ENCODE peak calls at places on chromosomes 2 and 18, in five cellular contexts. L, W, B, T and X are unnamed samples.

GRCh38 chr18:22626771-22627170 is 209.1 kb upstream of the CTAGE1 start:
- DNase-seq in B (no peak), L (no peak), W (no peak), T (no peak), X (no peak)

GRCh38 chr2:64698668-64699444 is 45.1 kb upstream of the SERTAD2 start:
- DNase-seq in L (peak), T (no peak), W (no peak), B (peak), X (peak)

GRCh38 chr2:240426797-240427721 is 8.4 kb upstream of the GPC1 start:
- DNase-seq in B (peak), L (no peak), T (peak), W (no peak), X (no peak)

GRCh38 chr2:70922591-70923234 is 13.0 kb upstream of the ATP6V1B1 start:
- DNase-seq in T (no peak), L (no peak), B (no peak), W (peak), X (no peak)

GRCh38 chr18:55089595-55089994 is 130.3 kb upstream of the CCDC68 start:
- DNase-seq in W (no peak), B (no peak), L (no peak), T (no peak), X (no peak)

GRCh38 chr2:237113026-237113810 is 27.5 kb downstream of the COPS8 start:
- DNase-seq in T (no peak), B (no peak), L (no peak), W (no peak), X (no peak)

GRCh38 chr18:39205565-39205964 is 1640.0 kb upstream of the CELF4 start:
- DNase-seq in T (no peak), W (no peak), B (no peak), L (no peak), X (no peak)

GRCh38 chr2:226066391-226066790 is 666.9 kb downstream of the NYAP2 start:
- DNase-seq in L (no peak), W (no peak), B (no peak), T (no peak), X (no peak)

GRCh38 chr2:211367252-211367651 is 810.9 kb downstream of the CPS1 start:
- DNase-seq in T (no peak), B (peak), W (no peak), L (no peak), X (peak)

GRCh38 chr2:31598694-31599093 is 18.0 kb upstream of the SRD5A2 start:
- DNase-seq in B (no peak), T (no peak), L (no peak), W (no peak), X (no peak)

GRCh38 chr2:149825473-149825872 is 237.9 kb upstream of the MMADHC start:
- DNase-seq in L (no peak), B (peak), W (no peak), T (no peak), X (no peak)

GRCh38 chr18:789397-789796 is 22.6 kb downstream of the YES1 start:
- DNase-seq in T (no peak), W (no peak), L (no peak), B (no peak), X (no peak)

GRCh38 chr2:36918307-36918706 is 48.0 kb downstream of the STRN start:
- DNase-seq in L (no peak), B (no peak), W (no peak), T (no peak), X (no peak)

GRCh38 chr18:25503567-25504081 is 151.7 kb upstream of the ZNF521 start:
- DNase-seq in B (peak), L (peak), W (peak), T (peak), X (peak)

GRCh38 chr2:45729753-45730512 is 78.5 kb downstream of the PRKCE start:
- DNase-seq in W (no peak), L (no peak), B (peak), T (peak), X (no peak)

GRCh38 chr18:78146136-78146535 is 833.5 kb upstream of the SALL3 start:
- DNase-seq in L (no peak), W (no peak), B (no peak), T (no peak), X (no peak)

GRCh38 chr2:23669413-23670244 is 257.3 kb downstream of the ATAD2B start:
- DNase-seq in W (peak), B (peak), T (peak), L (peak), X (peak)

GRCh38 chr18:72542993-72543361 is 1.2 kb downstream of the CBLN2 start:
- DNase-seq in W (no peak), B (no peak), L (no peak), T (no peak), X (no peak)

GRCh38 chr2:152635635-152636298 is 81.5 kb downstream of the PRPF40A start:
- DNase-seq in T (peak), L (peak), B (peak), W (peak), X (no peak)

GRCh38 chr18:33839452-33840225 is 261.6 kb downstream of the ASXL3 start:
- DNase-seq in L (peak), T (peak), B (peak), W (no peak), X (no peak)

GRCh38 chr2:23649819-23650218 is 264.8 kb downstream of the KLHL29 start:
- DNase-seq in B (no peak), T (peak), L (peak), W (no peak), X (peak)

GRCh38 chr18:62777814-62778213 is 62.5 kb downstream of the PHLPP1 start:
- DNase-seq in T (no peak), W (no peak), B (no peak), L (no peak), X (no peak)

GRCh38 chr18:47863041-47863440 is 67.4 kb downstream of the SMAD2 start:
- DNase-seq in T (no peak), B (no peak), L (no peak), W (no peak), X (no peak)

GRCh38 chr18:3873698-3874495 is 423.9 kb downstream of the TGIF1 start:
- DNase-seq in T (no peak), W (no peak), B (no peak), L (no peak), X (no peak)

GRCh38 chr2:65722028-65722427 is 289.6 kb upstream of the SPRED2 start:
- DNase-seq in L (no peak), B (peak), W (peak), T (peak), X (no peak)

GRCh38 chr2:177852389-177852788 is 220.2 kb downstream of the PDE11A start:
- DNase-seq in L (no peak), W (no peak), B (no peak), T (no peak), X (no peak)

GRCh38 chr2:43344911-43345373 is 118.5 kb upstream of the ZFP36L2 start:
- DNase-seq in T (no peak), B (no peak), L (no peak), W (no peak), X (no peak)

GRCh38 chr2:234488913-234489451 is 7.9 kb downstream of the ARL4C start:
- DNase-seq in L (no peak), T (peak), B (no peak), W (no peak), X (no peak)

GRCh38 chr2:212974692-212975091 is 176.7 kb downstream of the IKZF2 start:
- DNase-seq in T (no peak), L (peak), W (no peak), B (peak), X (peak)

GRCh38 chr2:239693761-239694415 is 293.1 kb upstream of the HDAC4 start:
- DNase-seq in B (no peak), W (no peak), L (no peak), T (no peak), X (no peak)

GRCh38 chr2:98085649-98086048 is 1.3 kb upstream of the VWA3B start:
- DNase-seq in L (no peak), T (peak), B (no peak), W (no peak), X (no peak)

GRCh38 chr2:98088261-98088660 is 1.3 kb downstream of the VWA3B start:
- DNase-seq in L (no peak), B (no peak), T (peak), W (no peak), X (no peak)

GRCh38 chr2:98086491-98087446 is at the start of gene VWA3B:
- DNase-seq in L (no peak), B (peak), T (peak), W (peak), X (no peak)

GRCh38 chr2:98084869-98085238 is 2.1 kb upstream of the VWA3B start:
- DNase-seq in L (no peak), W (no peak), B (no peak), T (peak), X (no peak)

DNA sequence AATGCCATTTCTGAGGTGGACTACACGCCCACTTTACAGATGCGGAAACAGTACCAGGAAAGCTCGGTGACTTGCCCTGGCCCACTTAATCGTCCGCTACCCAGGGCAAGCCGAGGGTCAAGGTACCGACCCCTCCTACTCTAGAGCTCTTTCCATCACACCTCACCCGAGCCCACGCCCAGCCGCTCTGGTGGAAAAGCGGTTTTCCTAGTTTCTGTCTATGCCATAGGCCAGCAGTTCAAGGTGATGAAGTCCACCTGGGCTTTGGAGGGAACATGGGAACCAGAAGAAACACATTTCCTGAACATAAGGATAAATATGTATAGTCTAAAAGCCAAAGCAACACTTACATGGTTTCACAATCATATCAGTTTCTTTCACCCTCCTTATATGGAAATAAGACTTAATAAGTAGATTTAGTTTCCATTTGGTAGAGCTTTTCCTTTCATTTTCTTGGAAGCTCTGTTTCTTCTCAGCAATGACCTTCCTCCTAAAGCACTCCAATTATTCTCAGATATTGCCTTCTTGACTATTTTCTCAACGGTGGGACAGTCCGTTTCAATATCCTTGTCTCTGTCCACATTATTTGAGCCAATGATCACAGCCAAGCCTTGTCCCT is 589 bp downstream of the VWA3B start:
- DNase-seq in W (no peak), B (no peak), L (no peak), T (no peak), X (no peak)
- H3K4me3 ChIP-seq in W (peak), B (peak), L (peak), T (no peak), X (peak)

DNA sequence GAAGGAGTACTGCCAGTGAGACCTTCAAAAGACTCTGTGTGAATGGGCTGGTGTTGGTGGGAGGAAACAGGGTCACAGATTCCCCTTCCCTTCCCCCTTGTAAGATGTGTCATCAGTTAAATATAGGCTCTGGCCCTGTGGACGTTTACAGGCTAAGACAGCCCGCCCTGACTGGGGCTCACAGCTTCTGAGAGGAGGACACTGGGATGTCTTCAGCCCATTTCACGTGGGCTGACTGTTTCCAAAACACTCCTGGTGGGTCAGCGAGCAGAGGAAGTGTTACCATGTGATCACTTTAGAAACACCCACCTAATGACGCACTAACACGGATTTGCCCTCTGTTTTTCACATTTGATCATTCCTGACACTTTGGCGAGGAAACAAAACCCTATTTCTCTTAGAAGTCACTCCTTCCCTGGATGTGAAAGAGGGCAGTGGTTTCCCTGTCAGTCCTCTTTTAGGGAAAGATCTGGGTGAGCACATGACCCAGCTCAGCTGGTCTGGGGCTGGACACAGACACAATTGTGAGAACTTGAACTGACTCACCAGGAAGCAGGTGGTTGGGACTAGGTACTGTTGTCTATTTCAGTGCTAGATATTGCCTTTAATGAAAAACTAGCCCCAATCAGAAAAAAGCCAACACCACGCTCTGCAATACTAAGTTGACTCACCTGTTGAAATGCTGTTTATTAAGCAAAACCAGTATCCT is 38.9 kb downstream of the BMP10 start:
- DNase-seq in T (peak), L (peak), W (peak), B (peak), X (peak)
- H3K4me3 ChIP-seq in T (no peak), L (no peak), W (no peak), B (no peak), X (no peak)

GRCh38 chr2:197130318-197130717 is 180.3 kb downstream of the ANKRD44 start:
- DNase-seq in L (no peak), B (no peak), T (no peak), W (no peak), X (no peak)
- H3K4me3 ChIP-seq in L (no peak), B (no peak), T (no peak), W (no peak), X (no peak)

DNA sequence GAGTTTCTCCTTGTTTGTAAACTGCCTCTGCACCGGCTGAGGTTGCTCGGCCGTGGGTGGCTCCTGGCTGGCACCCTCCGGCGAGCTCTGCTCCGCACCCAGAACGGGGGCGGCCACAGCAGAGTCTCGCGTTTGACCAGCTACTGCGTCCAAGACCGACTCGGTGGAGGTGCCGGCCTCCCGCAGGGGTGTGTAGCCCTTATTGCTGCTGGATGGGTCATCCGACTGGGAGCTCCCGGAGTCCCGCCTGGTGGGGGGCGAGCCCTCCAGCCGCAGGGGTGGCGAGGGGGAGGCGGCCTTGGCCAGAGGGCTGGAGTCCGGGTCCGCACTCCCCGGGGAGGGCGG is 5.1 kb downstream of the TMEM200C start:
- DNase-seq in W (no peak), T (peak), B (no peak), L (no peak), X (no peak)
- H3K4me3 ChIP-seq in W (peak), T (no peak), B (no peak), L (peak), X (peak)

DNA sequence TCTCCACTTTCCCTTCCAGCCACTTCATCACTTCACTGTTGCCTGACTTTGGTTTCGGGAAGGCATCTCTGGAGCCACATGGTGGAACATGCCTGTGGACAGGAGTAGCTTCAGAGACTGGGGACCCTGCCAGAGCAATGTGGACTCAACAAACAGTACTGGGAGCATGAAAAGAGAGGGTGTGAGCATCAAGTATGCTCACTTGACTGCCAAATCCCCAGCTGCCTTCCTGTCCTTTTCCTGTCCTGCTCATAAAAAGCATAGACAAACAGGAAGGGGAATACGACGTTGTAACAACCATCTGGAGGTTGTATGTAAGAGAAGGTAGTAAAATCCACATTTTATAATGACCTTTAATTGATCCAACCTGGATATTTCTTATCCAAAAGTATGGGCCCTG is 61.3 kb upstream of the CSRNP3 start:
- DNase-seq in W (no peak), T (no peak), L (no peak), B (no peak), X (no peak)
- H3K4me3 ChIP-seq in W (no peak), T (no peak), L (no peak), B (no peak), X (no peak)

DNA sequence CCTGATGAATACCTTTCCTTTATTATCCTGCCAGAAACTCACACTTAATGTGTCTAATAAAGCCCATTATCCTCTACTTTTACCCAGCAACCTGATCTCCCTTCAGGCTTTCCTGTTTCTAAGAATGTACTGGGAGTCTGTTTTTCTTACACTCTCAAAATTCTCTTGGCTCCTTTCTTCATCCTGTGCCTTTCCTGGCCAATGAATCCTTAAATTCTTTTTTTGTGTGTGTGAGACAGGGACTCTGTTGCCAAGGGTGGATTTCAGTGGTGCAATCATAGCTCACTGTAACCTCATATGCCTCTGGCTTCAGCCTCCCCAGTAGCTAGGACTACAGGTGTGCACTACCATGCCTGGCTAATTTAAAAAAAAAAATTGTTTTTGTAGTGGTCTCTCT is 72.7 kb downstream of the MAP2 start:
- DNase-seq in T (no peak), B (peak), L (no peak), W (no peak), X (no peak)
- H3K4me3 ChIP-seq in T (no peak), B (no peak), L (no peak), W (peak), X (no peak)

GRCh38 chr2:199850718-199851498 is at the start of gene FTCDNL1:
- DNase-seq in L (peak), W (peak), B (peak), T (peak), X (no peak)
- H3K4me3 ChIP-seq in L (peak), W (peak), B (peak), T (peak), X (peak)

GRCh38 chr2:72915907-72916742 is 1.2 kb upstream of the EMX1 start:
- DNase-seq in W (no peak), B (no peak), T (peak), L (no peak), X (no peak)
- H3K4me3 ChIP-seq in W (peak), B (peak), T (no peak), L (peak), X (peak)